ENCODE peak calls at places on chromosomes 12 and 14, in nine cellular contexts. P, V, A, Y, B, F, I, X and J are unnamed samples.

GRCh38 chr14:53630336-53630735 is 326.3 kb downstream of the BMP4 start:
- DNase-seq in V (peak; percentile 12), F (no peak), A (no peak), P (no peak), Y (no peak), B (no peak), X (peak; percentile 44), I (no peak), J (no peak)

GRCh38 chr14:68638056-68638816 is 154.6 kb downstream of the ZFP36L1 start:
- DNase-seq in I (no peak), Y (no peak), V (no peak), A (no peak), X (no peak), B (no peak), P (no peak), F (no peak), J (no peak)

GRCh38 chr12:107275530-107275929 is 182.2 kb upstream of the CRY1 start:
- DNase-seq in B (no peak), Y (no peak), I (no peak), P (no peak), V (no peak), A (no peak), X (no peak), F (no peak), J (no peak)

GRCh38 chr14:59093889-59094288 is 94.6 kb upstream of the DAAM1 start:
- DNase-seq in A (no peak), X (no peak), Y (no peak), F (no peak), V (no peak), B (no peak), P (no peak), I (no peak), J (no peak)

GRCh38 chr14:76673261-76673660 is 88.0 kb upstream of the VASH1 start:
- DNase-seq in I (no peak), V (no peak), P (no peak), Y (no peak), A (no peak), F (no peak), B (no peak), X (no peak), J (no peak)

GRCh38 chr12:49033611-49034286 is 15.2 kb upstream of the PRKAG1 start:
- DNase-seq in B (no peak), Y (no peak), P (no peak), A (no peak), I (no peak), X (no peak), F (no peak), V (no peak), J (no peak)

GRCh38 chr14:72792051-72792788 is 101.7 kb downstream of the DPF3 start:
- DNase-seq in I (no peak), P (no peak), A (no peak), F (no peak), Y (peak; percentile 21), B (no peak), X (peak; percentile 34), V (no peak), J (no peak)

GRCh38 chr14:59308706-59309105 is 120.2 kb downstream of the DAAM1 start:
- DNase-seq in A (no peak), X (peak; percentile 53), V (no peak), F (no peak), I (no peak), P (no peak), B (no peak), Y (peak; percentile 70), J (no peak)

GRCh38 chr12:73623421-73623820 is 914.2 kb upstream of the ATXN7L3B start:
- DNase-seq in B (no peak), I (no peak), F (no peak), Y (no peak), P (no peak), V (no peak), A (no peak), X (no peak), J (no peak)

GRCh38 chr12:43347026-43347425 is 205.0 kb downstream of the ADAMTS20 start:
- DNase-seq in Y (no peak), X (no peak), I (no peak), V (no peak), A (no peak), P (no peak), B (no peak), F (no peak), J (no peak)

GRCh38 chr12:48004039-48004940 is at the start of gene COL2A1:
- DNase-seq in A (no peak), B (no peak), F (no peak), Y (peak; percentile 3), V (peak; percentile 12), I (no peak), P (peak; percentile 88), X (no peak), J (no peak)

GRCh38 chr12:4118017-4118510 is 155.5 kb upstream of the CCND2 start:
- DNase-seq in Y (peak; percentile 22), I (no peak), V (peak; percentile 34), X (peak; percentile 62), P (no peak), A (no peak), B (peak; percentile 30), F (peak; percentile 82), J (peak; percentile 35)

GRCh38 chr14:36582011-36582873 is at the start of gene NKX2-8:
- DNase-seq in F (no peak), A (no peak), V (no peak), X (no peak), Y (no peak), I (no peak), P (peak; percentile 57), B (no peak), J (no peak)

GRCh38 chr12:107221909-107222308 is 128.6 kb upstream of the CRY1 start:
- DNase-seq in Y (no peak), B (no peak), I (no peak), A (no peak), F (no peak), V (no peak), P (no peak), X (no peak), J (no peak)